ENCODE peak calls at places on chromosomes 5 and 9, in four cellular contexts. L, Y, F and M are unnamed samples.

GRCh38 chr9:121743441-121744001 is 92.1 kb downstream of the DAB2IP start:
- DNase-seq in Y (peak), L (peak), F (no peak), M (peak)

GRCh38 chr9:15176821-15177220 is 130.2 kb downstream of the TTC39B start:
- DNase-seq in F (no peak), Y (no peak), L (no peak), M (no peak)

GRCh38 chr9:13269589-13270452 is 9.7 kb downstream of the MPDZ start:
- DNase-seq in F (no peak), L (no peak), Y (no peak), M (peak)

GRCh38 chr9:108526518-108526917 is 329.3 kb downstream of the ACTL7B start:
- DNase-seq in L (no peak), F (no peak), Y (no peak), M (no peak)

GRCh38 chr9:98570663-98571440 is 137.9 kb downstream of the GABBR2 start:
- DNase-seq in F (no peak), L (no peak), Y (no peak), M (no peak)

GRCh38 chr9:134318481-134318891 is 7.8 kb upstream of the RXRA start:
- DNase-seq in Y (no peak), F (no peak), L (no peak), M (no peak)

GRCh38 chr5:85334-85995 is 6.5 kb upstream of the PLEKHG4B start:
- DNase-seq in F (no peak), L (no peak), Y (no peak), M (no peak)

GRCh38 chr5:91946870-91947269 is 563.8 kb upstream of the ARRDC3 start:
- DNase-seq in F (no peak), L (no peak), Y (no peak), M (no peak)

GRCh38 chr9:133787749-133788015 is 49.5 kb upstream of the SARDH start:
- DNase-seq in Y (peak), L (no peak), F (no peak), M (peak)

GRCh38 chr9:137015976-137016375 is 12.1 kb downstream of the ABCA2 start:
- DNase-seq in F (no peak), Y (no peak), L (no peak), M (no peak)

GRCh38 chr9:122821278-122821952 is 7.0 kb downstream of the PDCL start:
- DNase-seq in F (no peak), L (peak), Y (peak), M (peak)

GRCh38 chr9:97904725-97905124 is 17.6 kb downstream of the TRMO start:
- DNase-seq in F (no peak), L (no peak), Y (no peak), M (no peak)

GRCh38 chr5:154412925-154413324 is 32.9 kb upstream of the SAP30L start:
- DNase-seq in F (no peak), L (no peak), Y (no peak), M (no peak)

DNA sequence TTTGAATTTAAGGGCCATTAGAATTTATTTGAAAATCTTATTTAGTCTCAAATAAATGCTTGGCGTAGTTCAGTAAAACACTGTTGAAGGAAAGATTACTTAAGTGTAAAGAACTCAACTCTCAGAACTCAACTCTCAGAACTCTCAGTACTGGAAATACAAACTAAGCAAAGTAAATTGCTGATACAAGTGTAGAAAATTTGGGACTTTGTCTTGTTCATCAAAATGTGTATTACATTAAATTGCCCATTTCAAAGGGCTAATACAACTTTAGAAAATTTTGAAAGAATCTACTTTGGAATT is 99.4 kb downstream of the CSNK1G3 start:
- DNase-seq in L (no peak), Y (no peak), F (no peak), M (no peak)
- TF ChIP-seq CTCF in L (no peak), Y (no peak), F (peak), M (no peak)

GRCh38 chr5:135190345-135191083 is 156.5 kb upstream of the PITX1 start:
- DNase-seq in L (no peak), F (no peak), Y (no peak), M (no peak)
- H3K4me3 ChIP-seq in L (peak), F (peak), Y (no peak), M (no peak)

GRCh38 chr9:73067074-73067473 is 84.6 kb upstream of the ANXA1 start:
- DNase-seq in L (no peak), Y (no peak), F (no peak), M (no peak)
- TF ChIP-seq CTCF in L (no peak), Y (no peak), F (peak), M (no peak)

GRCh38 chr9:129886226-129887174 is 51.2 kb downstream of the USP20 start:
- DNase-seq in F (no peak), Y (no peak), L (no peak), M (peak)

GRCh38 chr9:129884220-129885017 is 49.2 kb downstream of the USP20 start:
- DNase-seq in L (peak), F (no peak), Y (peak), M (peak)

GRCh38 chr9:129885018-129885669 is 49.9 kb downstream of the USP20 start:
- DNase-seq in Y (no peak), F (no peak), L (peak), M (no peak)

GRCh38 chr9:129887210-129888084 is 52.2 kb downstream of the USP20 start:
- DNase-seq in L (no peak), F (no peak), Y (peak), M (peak)

DNA sequence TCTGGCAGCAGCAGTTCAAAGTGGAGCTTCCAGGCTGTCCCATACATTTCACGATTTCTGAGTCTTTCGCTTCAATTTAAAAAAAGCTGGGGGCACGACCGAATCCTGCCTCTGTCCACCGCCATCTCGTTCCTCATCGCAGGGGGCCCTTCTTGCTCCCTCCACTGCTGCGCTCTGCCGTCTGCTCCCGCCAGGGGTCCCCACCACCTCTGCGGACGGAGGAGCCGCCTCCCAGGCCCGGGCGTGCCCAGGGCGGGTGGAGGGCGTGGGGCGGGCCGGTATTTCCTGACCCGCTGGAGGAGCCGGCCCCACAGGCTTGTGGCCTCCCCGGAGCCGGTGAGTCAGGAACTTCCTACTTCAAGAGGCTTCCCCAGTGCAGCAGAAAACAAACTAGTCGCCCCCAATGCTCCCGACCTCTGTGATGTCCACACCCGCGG is 50.4 kb downstream of the USP20 start:
- DNase-seq in Y (peak), L (peak), F (peak), M (peak)
- H3K4me3 ChIP-seq in Y (peak), L (no peak), F (no peak), M (peak)

DNA sequence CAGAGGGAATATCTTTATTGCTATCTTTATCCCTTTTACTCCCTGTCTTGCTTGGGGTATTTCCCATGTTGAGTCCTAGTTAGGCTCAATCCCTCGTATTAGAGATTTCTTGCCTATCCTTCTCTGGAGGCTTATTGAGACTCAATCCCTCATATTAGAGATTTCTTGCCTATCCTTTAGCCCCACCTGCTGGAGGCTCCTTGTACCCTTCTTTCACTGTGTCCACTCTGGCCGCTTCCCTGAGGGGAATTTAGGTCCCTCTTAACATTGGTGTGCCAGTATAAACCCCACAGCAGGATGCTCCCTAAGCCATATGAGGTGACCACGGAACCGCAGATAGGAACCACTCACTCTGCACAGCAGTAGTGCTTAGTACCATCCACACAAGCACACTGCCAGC is 110.7 kb upstream of the MAMDC2 start:
- DNase-seq in Y (no peak), F (no peak), L (peak), M (no peak)
- TF ChIP-seq CTCF in Y (peak), F (peak), L (no peak), M (peak)

DNA sequence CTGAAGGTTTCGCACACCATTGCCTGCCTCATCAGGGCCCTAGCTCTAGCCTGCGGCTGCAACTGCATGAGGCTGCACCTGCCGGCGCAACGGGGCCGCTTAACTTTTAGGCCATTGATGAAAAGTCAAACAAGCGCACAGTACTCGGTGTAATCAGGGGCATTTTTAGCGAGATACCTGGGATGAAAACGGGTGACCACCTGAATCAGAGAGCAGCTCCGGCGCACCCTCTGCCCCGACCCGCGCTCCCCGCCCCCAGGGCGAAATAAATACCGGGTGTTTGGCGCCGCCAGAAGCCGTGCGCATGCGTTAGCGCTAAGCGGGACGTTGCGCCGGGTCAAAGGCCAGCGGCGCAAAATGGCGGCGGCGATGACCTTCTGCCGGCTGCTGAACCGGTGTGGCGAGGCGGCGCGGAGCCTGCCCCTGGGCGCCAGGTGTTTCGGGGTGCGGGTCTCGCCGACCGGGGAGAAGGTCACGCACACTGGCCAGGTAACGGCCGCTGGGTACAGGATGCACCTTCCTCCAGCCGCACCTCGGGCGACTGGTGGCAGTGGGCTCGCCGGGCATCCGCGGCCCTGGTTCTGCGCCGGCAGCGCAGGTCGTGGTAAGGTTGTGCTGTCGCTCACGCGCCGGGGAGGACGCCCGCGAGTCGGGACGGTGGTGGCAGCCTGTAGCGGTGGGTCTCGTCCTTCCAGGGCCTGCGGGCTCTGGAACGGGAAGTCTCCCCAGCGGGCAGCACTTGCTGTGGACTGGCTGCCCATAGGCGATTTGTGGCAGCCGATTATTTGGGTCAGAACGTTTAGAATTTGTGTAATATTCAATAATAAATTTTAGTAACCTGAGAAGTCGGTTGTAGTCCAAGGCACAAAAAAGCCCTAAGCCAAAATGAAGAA is at the start of gene NDUFS6:
- DNase-seq in L (peak), Y (peak), F (peak), M (peak)
- H3K4me3 ChIP-seq in L (peak), Y (peak), F (peak), M (peak)

DNA sequence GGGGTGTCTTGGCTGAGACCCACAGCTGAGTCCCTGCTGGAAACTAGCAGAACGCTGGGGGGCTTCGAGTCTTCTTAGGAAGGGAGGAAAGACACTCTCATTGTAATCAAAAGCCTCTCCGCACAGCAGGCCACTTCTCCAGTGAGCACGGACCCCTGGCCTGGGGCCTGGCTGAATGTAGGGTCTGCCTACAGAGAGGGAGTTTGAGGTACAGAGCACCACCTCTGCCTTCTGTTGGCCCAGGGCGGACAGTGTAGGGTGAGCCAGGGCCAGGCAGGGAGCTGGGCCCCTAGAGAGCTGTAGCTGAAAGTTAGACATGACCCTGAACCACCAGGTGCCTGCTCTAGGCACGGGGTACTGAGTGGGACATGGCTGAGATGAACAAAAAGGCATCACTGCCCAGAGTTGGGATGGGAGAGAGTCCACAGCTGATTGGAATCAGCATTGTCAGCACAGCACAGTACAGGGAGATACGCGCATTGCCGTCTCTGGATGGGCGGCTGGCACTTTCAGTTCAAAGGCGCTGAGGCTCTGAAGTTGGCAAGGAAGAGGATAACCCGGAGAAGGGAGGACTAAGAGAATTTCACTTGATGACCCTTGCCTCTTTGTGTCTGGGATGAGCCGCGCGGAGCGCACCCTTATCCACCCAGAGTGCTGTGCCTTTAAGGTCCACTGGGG is 363 bp upstream of the SLC25A48 start:
- DNase-seq in Y (peak), F (no peak), L (no peak), M (peak)
- TF ChIP-seq CTCF in Y (peak), F (no peak), L (no peak), M (peak)

DNA sequence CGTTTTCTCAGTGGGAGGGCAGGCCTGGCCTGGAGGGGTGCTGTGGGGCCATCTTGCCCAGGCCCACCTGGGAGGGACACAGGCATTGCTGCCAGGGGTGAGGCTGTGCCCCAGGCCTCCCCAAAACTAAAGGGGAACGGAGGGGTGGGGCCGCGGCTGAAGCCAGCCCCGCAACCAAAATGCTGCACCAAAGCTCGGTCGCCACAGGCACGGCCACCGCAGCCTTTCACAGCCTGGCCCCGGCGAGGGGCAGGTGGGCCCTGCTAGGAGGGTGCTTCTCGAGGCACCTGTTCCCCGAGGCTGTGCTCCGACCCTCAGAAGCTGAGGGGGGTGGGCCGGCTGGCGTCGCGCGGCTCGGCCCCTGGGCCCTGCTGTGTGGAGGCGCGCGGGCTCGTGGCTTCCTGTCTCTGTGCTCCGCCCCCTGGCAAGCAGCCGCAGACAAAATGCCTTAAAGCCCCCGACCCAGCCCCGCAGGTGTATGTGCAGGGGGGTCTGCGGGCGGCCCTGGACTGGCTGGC is 57.6 kb downstream of the JAK2 start:
- DNase-seq in F (no peak), Y (no peak), L (no peak), M (no peak)
- H3K4me3 ChIP-seq in F (no peak), Y (no peak), L (no peak), M (no peak)

GRCh38 chr5:90865194-90865593 is 306.6 kb downstream of the ADGRV1 start:
- DNase-seq in L (no peak), F (no peak), Y (no peak), M (no peak)

GRCh38 chr5:90866915-90867715 is 308.5 kb downstream of the ADGRV1 start:
- DNase-seq in L (no peak), F (no peak), Y (peak), M (peak)

GRCh38 chr5:90866333-90866732 is 307.7 kb downstream of the ADGRV1 start:
- DNase-seq in Y (peak), L (no peak), F (peak), M (peak)

DNA sequence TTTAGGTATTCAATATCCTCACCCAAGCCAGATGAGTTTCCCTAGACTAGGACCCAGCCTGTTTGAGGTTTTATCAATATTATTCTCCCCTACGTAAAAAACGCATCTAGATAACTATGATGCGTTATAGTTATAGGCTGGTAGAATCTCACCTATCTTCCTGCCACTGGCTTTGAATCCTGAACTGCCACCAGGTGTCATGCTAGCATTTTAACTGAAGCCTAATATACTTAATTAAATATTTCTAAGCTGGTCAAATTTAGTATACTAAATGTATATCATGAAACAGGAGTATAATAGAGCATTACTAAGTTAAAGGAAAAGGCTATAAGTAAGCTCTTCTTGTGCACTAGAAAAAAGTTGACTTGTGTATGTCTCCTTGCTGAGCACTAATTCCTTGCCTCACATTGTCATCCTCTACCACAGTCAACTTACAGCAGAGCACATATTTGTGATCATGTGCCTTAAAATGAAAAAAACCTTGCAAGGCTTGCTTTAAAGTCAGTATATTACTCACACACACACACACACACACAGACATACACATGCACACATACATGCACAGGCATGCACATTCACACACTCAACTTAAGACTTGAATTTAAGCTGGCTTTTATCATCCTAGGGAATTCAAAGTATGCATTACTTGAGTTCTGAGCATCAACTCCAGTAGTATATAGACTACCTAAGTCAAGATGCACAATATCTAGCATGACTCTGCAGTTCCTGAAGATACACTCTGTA is 303.4 kb downstream of the ADGRV1 start:
- DNase-seq in L (no peak), F (no peak), Y (no peak), M (no peak)
- TF ChIP-seq CTCF in L (no peak), F (peak), Y (no peak), M (no peak)

DNA sequence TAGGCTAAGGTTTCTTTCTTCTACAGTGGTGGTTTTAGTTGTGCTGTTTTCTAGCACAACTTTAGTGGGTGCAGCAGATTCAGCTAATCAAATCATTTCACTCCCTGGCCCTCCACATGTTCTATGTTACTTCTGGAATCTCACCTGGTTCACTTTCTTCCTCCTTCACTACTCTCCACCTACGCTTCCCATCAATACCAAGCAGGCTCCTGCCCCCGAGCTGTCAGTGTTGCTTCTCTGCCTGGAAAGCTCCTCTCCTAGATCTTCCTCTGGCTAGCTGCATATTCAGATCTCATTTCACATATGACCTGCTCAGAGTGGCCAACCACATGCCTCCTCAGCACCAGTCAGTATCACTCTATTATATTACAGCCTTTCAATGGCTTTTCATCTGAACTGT is 19.6 kb upstream of the GABRB2 start:
- DNase-seq in F (no peak), Y (no peak), L (no peak), M (no peak)
- H3K4me3 ChIP-seq in F (no peak), Y (no peak), L (no peak), M (no peak)